ENCODE peak calls at places on chromosomes 16 and 17, in four cellular contexts. F, R, Z and O are unnamed samples.

GRCh38 chr17:40023590-40024292 is 8.5 kb downstream of the CSF3 start:
- DNase-seq in F (peak), R (no peak), Z (no peak), O (no peak)

GRCh38 chr17:321386-321941 is 31.1 kb downstream of the RPH3AL start:
- DNase-seq in F (no peak), R (no peak), Z (no peak), O (peak)

GRCh38 chr17:57823469-57824401 is 26.1 kb downstream of the MRPS23 start:
- DNase-seq in F (no peak), R (no peak), Z (no peak), O (no peak)

GRCh38 chr17:39591958-39592954 is 15.5 kb downstream of the NEUROD2 start:
- DNase-seq in F (no peak), R (no peak), Z (peak), O (no peak)

GRCh38 chr16:84827131-84827574 is 7.4 kb downstream of the CRISPLD2 start:
- DNase-seq in F (no peak), R (no peak), Z (no peak), O (no peak)

GRCh38 chr17:12047977-12048376 is 27.3 kb downstream of the MAP2K4 start:
- DNase-seq in F (no peak), R (no peak), Z (no peak), O (no peak)

GRCh38 chr17:13786000-13786598 is 184.4 kb upstream of the HS3ST3A1 start:
- DNase-seq in F (no peak), R (no peak), Z (no peak), O (no peak)

GRCh38 chr17:1227917-1228751 is 42.1 kb upstream of the BHLHA9 start:
- DNase-seq in F (peak), R (peak), Z (no peak), O (no peak)

GRCh38 chr16:84255050-84255810 is 15.4 kb upstream of the KCNG4 start:
- DNase-seq in F (no peak), R (no peak), Z (no peak), O (no peak)

GRCh38 chr17:7774037-7774659 is 56.6 kb downstream of the DNAH2 start:
- DNase-seq in F (no peak), R (no peak), Z (no peak), O (no peak)

GRCh38 chr16:65409505-65409904 is 287.6 kb upstream of the CDH11 start:
- DNase-seq in F (no peak), R (no peak), Z (no peak), O (no peak)

GRCh38 chr16:31107465-31107867 is 720 bp upstream of the BCKDK start:
- DNase-seq in F (no peak), R (no peak), Z (no peak), O (no peak)

GRCh38 chr17:82943751-82944150 is 103.9 kb upstream of the ZNF750 start:
- DNase-seq in F (peak), R (no peak), Z (no peak), O (peak)

GRCh38 chr17:64147110-64148016 is 17.4 kb upstream of the ERN1 start:
- DNase-seq in F (no peak), R (no peak), Z (no peak), O (no peak)

GRCh38 chr16:26665166-26665939 is 401.4 kb upstream of the C16orf82 start:
- DNase-seq in F (no peak), R (no peak), Z (peak), O (no peak)

GRCh38 chr17:58338907-58339774 is 10.5 kb upstream of the TSPOAP1 start:
- DNase-seq in F (peak), R (peak), Z (no peak), O (peak)

GRCh38 chr16:11405331-11406176 is 60.3 kb downstream of the RMI2 start:
- DNase-seq in F (no peak), R (no peak), Z (no peak), O (no peak)

GRCh38 chr16:11909653-11910551 is 5.9 kb downstream of the GSPT1 start:
- DNase-seq in F (no peak), R (no peak), Z (no peak), O (no peak)

GRCh38 chr16:87407511-87408112 is 15.5 kb downstream of the MAP1LC3B start:
- DNase-seq in F (peak), R (peak), Z (no peak), O (peak)

GRCh38 chr17:74190807-74191206 is 12.7 kb upstream of the RPL38 start:
- DNase-seq in F (no peak), R (no peak), Z (no peak), O (no peak)

GRCh38 chr17:43766413-43767052 is 7.9 kb upstream of the SOST start:
- DNase-seq in F (peak), R (peak), Z (peak), O (no peak)